ENCODE peak calls at places on chromosomes 12 and 14, in seven cellular contexts. One of them, this sample, is unnamed.

GRCh38 chr12:27233814-27234213 is 10.3 kb upstream of the STK38L start:
- DNase-seq in GM12891: no peak
- DNase-seq in stimulated activated CD4-positive, alpha-beta T cell treated with anti-CD3 and anti-CD28 coated beads, TNF-alpha, amount 100 ng/mL, for 1 hour: no peak
- DNase-seq in spleen: no peak
- DNase-seq in head of caudate nucleus: no peak
- DNase-seq in stomach: no peak
- DNase-seq in IMR-90: no peak
- DNase-seq in this sample: no peak

GRCh38 chr12:3315201-3315661 is 175.8 kb upstream of the PRMT8 start:
- DNase-seq in GM12891: no peak
- DNase-seq in stimulated activated CD4-positive, alpha-beta T cell treated with anti-CD3 and anti-CD28 coated beads, TNF-alpha, amount 100 ng/mL, for 1 hour: no peak
- DNase-seq in spleen: no peak
- DNase-seq in head of caudate nucleus: no peak
- DNase-seq in stomach: peak
- DNase-seq in IMR-90: peak
- DNase-seq in this sample: no peak

GRCh38 chr14:71261206-71261605 is 353.9 kb downstream of the PCNX1 start:
- DNase-seq in GM12891: no peak
- DNase-seq in stimulated activated CD4-positive, alpha-beta T cell treated with anti-CD3 and anti-CD28 coated beads, TNF-alpha, amount 100 ng/mL, for 1 hour: no peak
- DNase-seq in spleen: no peak
- DNase-seq in head of caudate nucleus: no peak
- DNase-seq in stomach: no peak
- DNase-seq in IMR-90: peak
- DNase-seq in this sample: no peak

GRCh38 chr12:122811777-122812176 is 23.5 kb upstream of the HIP1R start:
- DNase-seq in GM12891: no peak
- DNase-seq in stimulated activated CD4-positive, alpha-beta T cell treated with anti-CD3 and anti-CD28 coated beads, TNF-alpha, amount 100 ng/mL, for 1 hour: no peak
- DNase-seq in spleen: no peak
- DNase-seq in head of caudate nucleus: no peak
- DNase-seq in stomach: no peak
- DNase-seq in IMR-90: no peak
- DNase-seq in this sample: no peak

GRCh38 chr12:122001379-122002209 is 20.1 kb upstream of the BCL7A start:
- DNase-seq in GM12891: no peak
- DNase-seq in stimulated activated CD4-positive, alpha-beta T cell treated with anti-CD3 and anti-CD28 coated beads, TNF-alpha, amount 100 ng/mL, for 1 hour: no peak
- DNase-seq in spleen: no peak
- DNase-seq in head of caudate nucleus: peak
- DNase-seq in stomach: no peak
- DNase-seq in IMR-90: no peak
- DNase-seq in this sample: no peak

GRCh38 chr14:85566603-85567002 is 36.7 kb downstream of the FLRT2 start:
- DNase-seq in GM12891: no peak
- DNase-seq in stimulated activated CD4-positive, alpha-beta T cell treated with anti-CD3 and anti-CD28 coated beads, TNF-alpha, amount 100 ng/mL, for 1 hour: no peak
- DNase-seq in spleen: no peak
- DNase-seq in head of caudate nucleus: no peak
- DNase-seq in stomach: no peak
- DNase-seq in IMR-90: peak
- DNase-seq in this sample: no peak

GRCh38 chr12:27463826-27464554 is 17.5 kb downstream of the SMCO2 start:
- DNase-seq in GM12891: no peak
- DNase-seq in stimulated activated CD4-positive, alpha-beta T cell treated with anti-CD3 and anti-CD28 coated beads, TNF-alpha, amount 100 ng/mL, for 1 hour: no peak
- DNase-seq in spleen: no peak
- DNase-seq in head of caudate nucleus: no peak
- DNase-seq in stomach: no peak
- DNase-seq in IMR-90: peak
- DNase-seq in this sample: no peak

GRCh38 chr14:89435527-89436273 is 18.7 kb upstream of the FOXN3 start:
- DNase-seq in GM12891: no peak
- DNase-seq in stimulated activated CD4-positive, alpha-beta T cell treated with anti-CD3 and anti-CD28 coated beads, TNF-alpha, amount 100 ng/mL, for 1 hour: no peak
- DNase-seq in spleen: no peak
- DNase-seq in head of caudate nucleus: no peak
- DNase-seq in stomach: no peak
- DNase-seq in IMR-90: no peak
- DNase-seq in this sample: no peak

GRCh38 chr14:50357124-50357523 is 39.6 kb downstream of the CDKL1 start:
- DNase-seq in GM12891: no peak
- DNase-seq in stimulated activated CD4-positive, alpha-beta T cell treated with anti-CD3 and anti-CD28 coated beads, TNF-alpha, amount 100 ng/mL, for 1 hour: no peak
- DNase-seq in spleen: no peak
- DNase-seq in head of caudate nucleus: no peak
- DNase-seq in stomach: no peak
- DNase-seq in IMR-90: no peak
- DNase-seq in this sample: no peak

GRCh38 chr14:65103150-65103760 is 938 bp upstream of the MAX start:
- DNase-seq in GM12891: no peak
- DNase-seq in stimulated activated CD4-positive, alpha-beta T cell treated with anti-CD3 and anti-CD28 coated beads, TNF-alpha, amount 100 ng/mL, for 1 hour: no peak
- DNase-seq in spleen: peak
- DNase-seq in head of caudate nucleus: no peak
- DNase-seq in stomach: no peak
- DNase-seq in IMR-90: peak
- DNase-seq in this sample: no peak

GRCh38 chr12:12883369-12884001 is 7.9 kb upstream of the GPRC5A start:
- DNase-seq in GM12891: no peak
- DNase-seq in stimulated activated CD4-positive, alpha-beta T cell treated with anti-CD3 and anti-CD28 coated beads, TNF-alpha, amount 100 ng/mL, for 1 hour: no peak
- DNase-seq in spleen: no peak
- DNase-seq in head of caudate nucleus: no peak
- DNase-seq in stomach: peak
- DNase-seq in IMR-90: peak
- DNase-seq in this sample: no peak

GRCh38 chr12:60393093-60393492 is 797.3 kb downstream of the SLC16A7 start:
- DNase-seq in GM12891: no peak
- DNase-seq in stimulated activated CD4-positive, alpha-beta T cell treated with anti-CD3 and anti-CD28 coated beads, TNF-alpha, amount 100 ng/mL, for 1 hour: no peak
- DNase-seq in spleen: peak
- DNase-seq in head of caudate nucleus: no peak
- DNase-seq in stomach: no peak
- DNase-seq in IMR-90: no peak
- DNase-seq in this sample: no peak

GRCh38 chr12:45051490-45052105 is 699 bp upstream of the DBX2 start:
- DNase-seq in GM12891: no peak
- DNase-seq in stimulated activated CD4-positive, alpha-beta T cell treated with anti-CD3 and anti-CD28 coated beads, TNF-alpha, amount 100 ng/mL, for 1 hour: no peak
- DNase-seq in spleen: no peak
- DNase-seq in head of caudate nucleus: no peak
- DNase-seq in stomach: no peak
- DNase-seq in IMR-90: no peak
- DNase-seq in this sample: no peak

GRCh38 chr14:96583605-96584041 is 81.4 kb downstream of the PAPOLA start:
- DNase-seq in GM12891: no peak
- DNase-seq in stimulated activated CD4-positive, alpha-beta T cell treated with anti-CD3 and anti-CD28 coated beads, TNF-alpha, amount 100 ng/mL, for 1 hour: no peak
- DNase-seq in spleen: peak
- DNase-seq in head of caudate nucleus: no peak
- DNase-seq in stomach: no peak
- DNase-seq in IMR-90: no peak
- DNase-seq in this sample: no peak

GRCh38 chr12:120720234-120720968 is 5.2 kb upstream of the ACADS start:
- DNase-seq in GM12891: no peak
- DNase-seq in stimulated activated CD4-positive, alpha-beta T cell treated with anti-CD3 and anti-CD28 coated beads, TNF-alpha, amount 100 ng/mL, for 1 hour: no peak
- DNase-seq in spleen: peak
- DNase-seq in head of caudate nucleus: peak
- DNase-seq in stomach: no peak
- DNase-seq in IMR-90: peak
- DNase-seq in this sample: no peak

GRCh38 chr12:1918081-1918874 is at the start of gene CACNA2D4:
- DNase-seq in GM12891: no peak
- DNase-seq in stimulated activated CD4-positive, alpha-beta T cell treated with anti-CD3 and anti-CD28 coated beads, TNF-alpha, amount 100 ng/mL, for 1 hour: no peak
- DNase-seq in spleen: peak
- DNase-seq in head of caudate nucleus: no peak
- DNase-seq in stomach: peak
- DNase-seq in IMR-90: no peak
- DNase-seq in this sample: peak

GRCh38 chr12:66044731-66045130 is 85.8 kb downstream of the LLPH start:
- DNase-seq in GM12891: no peak
- DNase-seq in stimulated activated CD4-positive, alpha-beta T cell treated with anti-CD3 and anti-CD28 coated beads, TNF-alpha, amount 100 ng/mL, for 1 hour: no peak
- DNase-seq in spleen: no peak
- DNase-seq in head of caudate nucleus: no peak
- DNase-seq in stomach: no peak
- DNase-seq in IMR-90: peak
- DNase-seq in this sample: no peak

GRCh38 chr12:15131462-15131861 is 89.8 kb downstream of the RERG start:
- DNase-seq in GM12891: no peak
- DNase-seq in stimulated activated CD4-positive, alpha-beta T cell treated with anti-CD3 and anti-CD28 coated beads, TNF-alpha, amount 100 ng/mL, for 1 hour: no peak
- DNase-seq in spleen: no peak
- DNase-seq in head of caudate nucleus: no peak
- DNase-seq in stomach: no peak
- DNase-seq in IMR-90: peak
- DNase-seq in this sample: no peak

GRCh38 chr12:53591301-53592206 is 34.6 kb downstream of the ATF7 start:
- DNase-seq in GM12891: no peak
- DNase-seq in stimulated activated CD4-positive, alpha-beta T cell treated with anti-CD3 and anti-CD28 coated beads, TNF-alpha, amount 100 ng/mL, for 1 hour: no peak
- DNase-seq in spleen: no peak
- DNase-seq in head of caudate nucleus: peak
- DNase-seq in stomach: no peak
- DNase-seq in IMR-90: no peak
- DNase-seq in this sample: no peak

GRCh38 chr12:121803861-121804416 is at the start of gene SETD1B:
- DNase-seq in GM12891: no peak
- DNase-seq in stimulated activated CD4-positive, alpha-beta T cell treated with anti-CD3 and anti-CD28 coated beads, TNF-alpha, amount 100 ng/mL, for 1 hour: no peak
- DNase-seq in spleen: peak
- DNase-seq in head of caudate nucleus: peak
- DNase-seq in stomach: peak
- DNase-seq in IMR-90: peak
- DNase-seq in this sample: peak

GRCh38 chr12:6957741-6958608 is 6.8 kb downstream of the PTPN6 start:
- DNase-seq in GM12891: no peak
- DNase-seq in stimulated activated CD4-positive, alpha-beta T cell treated with anti-CD3 and anti-CD28 coated beads, TNF-alpha, amount 100 ng/mL, for 1 hour: no peak
- DNase-seq in spleen: peak
- DNase-seq in head of caudate nucleus: no peak
- DNase-seq in stomach: no peak
- DNase-seq in IMR-90: no peak
- DNase-seq in this sample: no peak

GRCh38 chr14:94827711-94828505 is 58.0 kb upstream of the GSC start:
- DNase-seq in GM12891: no peak
- DNase-seq in stimulated activated CD4-positive, alpha-beta T cell treated with anti-CD3 and anti-CD28 coated beads, TNF-alpha, amount 100 ng/mL, for 1 hour: no peak
- DNase-seq in spleen: no peak
- DNase-seq in head of caudate nucleus: no peak
- DNase-seq in stomach: no peak
- DNase-seq in IMR-90: no peak
- DNase-seq in this sample: no peak

GRCh38 chr12:122873540-122873939 is 22.4 kb downstream of the VPS37B start:
- DNase-seq in GM12891: no peak
- DNase-seq in stimulated activated CD4-positive, alpha-beta T cell treated with anti-CD3 and anti-CD28 coated beads, TNF-alpha, amount 100 ng/mL, for 1 hour: no peak
- DNase-seq in spleen: peak
- DNase-seq in head of caudate nucleus: no peak
- DNase-seq in stomach: peak
- DNase-seq in IMR-90: no peak
- DNase-seq in this sample: no peak

GRCh38 chr14:76917759-76918175 is 91.6 kb downstream of the LRRC74A start:
- DNase-seq in GM12891: no peak
- DNase-seq in stimulated activated CD4-positive, alpha-beta T cell treated with anti-CD3 and anti-CD28 coated beads, TNF-alpha, amount 100 ng/mL, for 1 hour: no peak
- DNase-seq in spleen: no peak
- DNase-seq in head of caudate nucleus: no peak
- DNase-seq in stomach: peak
- DNase-seq in IMR-90: no peak
- DNase-seq in this sample: no peak

GRCh38 chr14:70515796-70516195 is 19.0 kb downstream of the ADAM20 start:
- DNase-seq in GM12891: no peak
- DNase-seq in stimulated activated CD4-positive, alpha-beta T cell treated with anti-CD3 and anti-CD28 coated beads, TNF-alpha, amount 100 ng/mL, for 1 hour: no peak
- DNase-seq in spleen: no peak
- DNase-seq in head of caudate nucleus: no peak
- DNase-seq in stomach: no peak
- DNase-seq in IMR-90: peak
- DNase-seq in this sample: no peak

GRCh38 chr14:39169541-39169900 is 612 bp downstream of the TRAPPC6B start:
- DNase-seq in GM12891: no peak
- DNase-seq in stimulated activated CD4-positive, alpha-beta T cell treated with anti-CD3 and anti-CD28 coated beads, TNF-alpha, amount 100 ng/mL, for 1 hour: no peak
- DNase-seq in spleen: no peak
- DNase-seq in head of caudate nucleus: no peak
- DNase-seq in stomach: no peak
- DNase-seq in IMR-90: no peak
- DNase-seq in this sample: no peak

GRCh38 chr12:2895511-2895910 is 4.8 kb downstream of the TULP3 start:
- DNase-seq in GM12891: no peak
- DNase-seq in stimulated activated CD4-positive, alpha-beta T cell treated with anti-CD3 and anti-CD28 coated beads, TNF-alpha, amount 100 ng/mL, for 1 hour: no peak
- DNase-seq in spleen: no peak
- DNase-seq in head of caudate nucleus: no peak
- DNase-seq in stomach: no peak
- DNase-seq in IMR-90: no peak
- DNase-seq in this sample: no peak

GRCh38 chr12:92582466-92582865 is 120.3 kb upstream of the PLEKHG7 start:
- DNase-seq in GM12891: no peak
- DNase-seq in stimulated activated CD4-positive, alpha-beta T cell treated with anti-CD3 and anti-CD28 coated beads, TNF-alpha, amount 100 ng/mL, for 1 hour: no peak
- DNase-seq in spleen: no peak
- DNase-seq in head of caudate nucleus: no peak
- DNase-seq in stomach: no peak
- DNase-seq in IMR-90: no peak
- DNase-seq in this sample: no peak

This sample was measured in GM13977.